ENCODE peak calls at places on chromosomes 16 and 17, in seven cellular contexts. I is ascending aorta; M is neural progenitor cell; K is OCI-LY7; J is HFF-Myc; V is adrenal gland; Q is effector memory CD4-positive, alpha-beta T cell. E is an unnamed sample.

GRCh38 chr17:44212507-44213402 is 6.7 kb downstream of the UBTF start:
- DNase-seq in I (no peak), M (no peak), K (no peak), J (no peak), V (no peak), Q (no peak), E (no peak)

GRCh38 chr17:35127751-35128514 is 6.5 kb downstream of the FNDC8 start:
- DNase-seq in I (no peak), M (no peak), K (no peak), J (peak), V (no peak), Q (no peak), E (peak)

GRCh38 chr16:17101646-17102045 is 369.1 kb downstream of the XYLT1 start:
- DNase-seq in I (no peak), M (peak), K (peak), J (no peak), V (no peak), Q (no peak), E (no peak)

GRCh38 chr16:60151987-60152386 is 1417.9 kb upstream of the GOT2 start:
- DNase-seq in I (no peak), M (no peak), K (no peak), J (no peak), V (no peak), Q (no peak), E (no peak)

GRCh38 chr17:57948169-57948554 is 7.0 kb downstream of the CUEDC1 start:
- DNase-seq in I (no peak), M (no peak), K (no peak), J (no peak), V (no peak), Q (no peak), E (no peak)

GRCh38 chr17:57486978-57487377 is 230.7 kb downstream of the MSI2 start:
- DNase-seq in I (no peak), M (no peak), K (no peak), J (no peak), V (no peak), Q (no peak), E (no peak)

GRCh38 chr17:81329279-81329926 is 34.3 kb upstream of the SLC38A10 start:
- DNase-seq in I (peak), M (peak), K (no peak), J (peak), V (peak), Q (no peak), E (peak)

GRCh38 chr17:73265646-73266640 is 4.3 kb upstream of the CPSF4L start:
- DNase-seq in I (no peak), M (no peak), K (no peak), J (no peak), V (no peak), Q (no peak), E (no peak)

GRCh38 chr17:77716289-77716929 is 242.1 kb upstream of the TNRC6C start:
- DNase-seq in I (no peak), M (peak), K (no peak), J (no peak), V (no peak), Q (no peak), E (no peak)

GRCh38 chr16:2235695-2236361 is 416 bp upstream of the DNASE1L2 start:
- DNase-seq in I (no peak), M (no peak), K (no peak), J (no peak), V (no peak), Q (no peak), E (no peak)

GRCh38 chr16:75789237-75789636 is 62.9 kb upstream of the CPHXL start:
- DNase-seq in I (no peak), M (peak), K (peak), J (peak), V (no peak), Q (no peak), E (no peak)

GRCh38 chr17:44006581-44007345 is 2.3 kb downstream of the NAGS start:
- DNase-seq in I (peak), M (peak), K (peak), J (peak), V (peak), Q (peak), E (peak)

GRCh38 chr17:53971361-53971760 is 148.6 kb downstream of the KIF2B start:
- DNase-seq in I (no peak), M (no peak), K (no peak), J (no peak), V (no peak), Q (no peak), E (no peak)

GRCh38 chr17:13079010-13079409 is 61.2 kb upstream of the ELAC2 start:
- DNase-seq in I (no peak), M (no peak), K (no peak), J (peak), V (no peak), Q (no peak), E (no peak)

GRCh38 chr16:26802965-26803364 is 263.8 kb upstream of the C16orf82 start:
- DNase-seq in I (no peak), M (no peak), K (no peak), J (no peak), V (no peak), Q (no peak), E (no peak)

GRCh38 chr16:88688013-88688778 is 1.9 kb upstream of the SNAI3 start:
- DNase-seq in I (no peak), M (peak), K (no peak), J (no peak), V (no peak), Q (no peak), E (peak)

GRCh38 chr17:81484195-81484979 is 28.2 kb downstream of the ACTG1 start:
- DNase-seq in I (peak), M (peak), K (peak), J (no peak), V (peak), Q (peak), E (peak)

DNA sequence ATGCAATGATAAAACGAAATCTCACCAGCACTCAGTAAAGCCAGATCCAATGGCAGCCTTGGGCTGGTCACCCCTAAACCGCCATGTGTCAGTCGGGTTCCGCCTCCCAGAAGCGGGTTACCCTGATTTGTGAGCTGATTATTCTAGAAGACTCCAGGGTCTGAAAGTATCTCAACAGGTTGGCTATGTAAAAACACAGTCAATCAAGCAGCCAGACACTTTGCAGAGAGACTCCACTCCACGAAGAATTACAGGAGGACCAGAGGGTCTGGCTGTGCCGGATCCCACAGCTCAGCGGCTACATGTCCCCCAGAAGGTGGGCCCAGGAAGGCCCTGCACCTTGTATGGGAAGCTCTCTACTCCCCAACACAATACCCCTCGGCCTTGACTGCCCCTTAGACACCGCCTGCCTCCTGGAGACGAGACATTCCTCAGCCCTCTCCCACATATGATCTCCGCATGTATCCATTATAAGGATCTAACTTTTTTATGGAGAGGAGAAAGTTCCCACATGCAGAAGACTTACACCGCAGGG is 23.3 kb downstream of the ZFHX3 start:
- DNase-seq in I (no peak), M (no peak), K (no peak), J (no peak), V (peak), Q (no peak), E (no peak)
- H3K4me3 ChIP-seq in I (no peak), M (no peak), K (no peak), J (no peak), V (no peak), Q (no peak), E (no peak)

GRCh38 chr16:4052801-4053662 is 63.2 kb downstream of the ADCY9 start:
- DNase-seq in I (no peak), M (no peak), K (no peak), J (no peak), V (peak), Q (no peak), E (peak)

GRCh38 chr16:4052096-4052495 is 64.1 kb downstream of the ADCY9 start:
- DNase-seq in I (no peak), M (no peak), K (no peak), J (no peak), V (peak), Q (no peak), E (no peak)

GRCh38 chr16:4051591-4051990 is 64.7 kb downstream of the ADCY9 start:
- DNase-seq in I (no peak), M (no peak), K (no peak), J (no peak), V (no peak), Q (no peak), E (no peak)

GRCh38 chr16:4055748-4056147 is 60.5 kb downstream of the ADCY9 start:
- DNase-seq in I (no peak), M (no peak), K (no peak), J (no peak), V (no peak), Q (no peak), E (no peak)

DNA sequence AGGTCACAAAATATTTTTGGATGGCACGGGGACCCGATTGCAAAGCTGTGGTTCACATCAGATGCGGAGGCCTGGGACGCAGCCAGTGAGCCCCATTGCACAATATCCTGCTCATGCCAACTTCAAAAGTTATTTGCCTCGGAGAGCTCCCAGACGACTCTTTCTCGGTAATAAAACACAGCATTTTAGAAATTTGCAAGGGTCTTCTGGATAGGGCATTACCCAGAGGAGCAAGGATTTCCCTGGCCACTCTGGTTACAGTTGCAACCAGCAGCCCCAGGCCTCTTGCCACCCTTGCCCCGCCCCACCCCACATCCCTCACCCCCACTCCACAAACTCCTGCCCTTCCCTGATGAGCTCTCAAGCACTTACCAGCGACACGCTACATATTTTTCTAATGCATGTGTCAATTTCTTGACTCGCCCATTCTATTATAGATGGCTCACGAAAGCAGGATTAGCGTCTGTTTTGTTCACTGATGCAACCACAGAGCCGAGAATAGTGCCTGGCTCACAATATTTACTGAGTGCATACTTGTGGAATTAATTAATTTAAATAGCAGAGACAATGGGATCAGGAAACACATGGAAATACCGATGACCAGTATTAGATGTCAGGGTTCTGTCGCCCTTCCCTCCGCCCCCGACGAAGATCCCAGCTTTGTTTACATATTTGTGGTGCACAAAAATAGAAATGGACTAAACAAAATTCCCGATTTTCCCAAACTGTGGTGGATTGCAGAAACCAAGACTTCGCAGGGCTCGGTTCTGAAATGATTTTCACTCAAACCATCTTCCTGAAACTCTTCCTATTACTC is 62.4 kb downstream of the ADCY9 start:
- DNase-seq in I (peak), M (no peak), K (no peak), J (peak), V (peak), Q (no peak), E (peak)
- H3K4me3 ChIP-seq in I (peak), M (no peak), K (no peak), J (peak), V (no peak), Q (no peak), E (peak)

GRCh38 chr17:32317353-32317752 is 24.6 kb downstream of the C17orf75 start:
- DNase-seq in I (no peak), M (no peak), K (no peak), J (no peak), V (no peak), Q (no peak), E (no peak)

GRCh38 chr17:32323046-32323445 is 18.9 kb downstream of the C17orf75 start:
- DNase-seq in I (no peak), M (no peak), K (no peak), J (no peak), V (no peak), Q (no peak), E (no peak)

GRCh38 chr17:32320847-32321246 is 21.1 kb downstream of the C17orf75 start:
- DNase-seq in I (no peak), M (no peak), K (no peak), J (no peak), V (no peak), Q (no peak), E (no peak)

GRCh38 chr17:32318071-32318470 is 23.9 kb downstream of the C17orf75 start:
- DNase-seq in I (no peak), M (no peak), K (no peak), J (no peak), V (no peak), Q (no peak), E (no peak)

DNA sequence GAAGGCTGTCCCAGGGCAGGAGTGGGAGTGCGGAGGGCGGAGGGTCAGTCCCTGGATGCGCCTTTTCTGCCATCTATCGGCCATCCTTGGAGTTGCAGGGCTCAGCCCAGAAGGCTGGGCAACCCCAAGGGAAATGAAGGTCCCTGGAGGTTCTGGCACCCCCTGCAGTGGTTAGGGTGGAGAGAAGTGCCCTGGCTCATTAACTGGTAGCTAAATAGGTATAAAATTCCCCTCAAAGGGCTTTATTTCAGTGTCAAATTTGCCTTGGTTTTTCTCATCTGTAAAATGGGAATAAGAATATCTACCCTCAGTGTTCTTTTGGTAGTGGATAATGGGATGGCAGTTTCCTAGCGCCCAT is 22.4 kb downstream of the C17orf75 start:
- DNase-seq in I (no peak), M (peak), K (peak), J (peak), V (peak), Q (peak), E (peak)
- H3K4me3 ChIP-seq in I (no peak), M (no peak), K (no peak), J (no peak), V (no peak), Q (no peak), E (no peak)

DNA sequence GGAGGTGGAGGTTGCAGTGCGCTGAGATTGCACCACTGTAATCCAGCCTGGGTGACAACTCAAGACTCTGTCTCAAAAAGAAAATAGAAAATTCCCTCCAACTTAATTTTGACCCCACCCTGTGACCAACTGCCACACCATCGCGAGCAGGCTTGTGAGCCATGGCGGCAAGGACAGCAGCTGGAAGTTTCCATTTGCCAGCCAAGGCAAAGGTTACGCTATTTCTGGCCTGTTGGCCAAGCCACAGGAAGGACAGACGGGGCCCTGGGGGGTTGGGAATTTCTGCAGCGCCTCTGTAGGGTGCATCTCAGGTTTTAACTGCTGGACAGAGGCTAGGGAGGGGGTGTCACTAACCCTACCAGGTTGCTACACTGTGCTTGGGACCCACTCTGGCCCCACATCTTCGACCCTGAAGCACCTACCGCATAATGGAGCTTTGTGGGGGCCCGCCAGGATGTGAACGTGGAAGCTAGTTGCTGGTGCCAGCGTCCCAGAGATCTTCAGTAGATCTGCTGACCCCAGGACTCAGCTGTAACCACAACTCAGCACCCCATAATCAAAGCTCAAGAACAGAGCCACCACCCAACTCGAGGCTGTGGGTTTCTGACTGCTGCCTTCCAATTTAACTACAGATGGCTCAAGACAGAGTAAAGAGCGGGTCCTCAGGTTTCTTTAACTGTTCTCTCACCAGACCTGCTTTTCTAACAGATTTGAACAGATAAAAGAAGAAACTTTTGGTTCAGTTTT is 11.0 kb downstream of the KIFC3 start:
- DNase-seq in I (no peak), M (no peak), K (no peak), J (no peak), V (peak), Q (no peak), E (peak)
- H3K4me3 ChIP-seq in I (no peak), M (no peak), K (no peak), J (no peak), V (no peak), Q (no peak), E (no peak)

GRCh38 chr16:19118938-19119431 is 5.2 kb downstream of the ITPRIPL2 start:
- DNase-seq in I (no peak), M (no peak), K (no peak), J (no peak), V (peak), Q (no peak), E (peak)

GRCh38 chr16:19116711-19117449 is 3.1 kb downstream of the ITPRIPL2 start:
- DNase-seq in I (no peak), M (no peak), K (peak), J (no peak), V (no peak), Q (no peak), E (no peak)

GRCh38 chr16:19115148-19116021 is 1.6 kb downstream of the ITPRIPL2 start:
- DNase-seq in I (no peak), M (no peak), K (no peak), J (no peak), V (no peak), Q (no peak), E (peak)

GRCh38 chr16:19123535-19124178 is 9.9 kb downstream of the ITPRIPL2 start:
- DNase-seq in I (no peak), M (no peak), K (no peak), J (no peak), V (peak), Q (no peak), E (no peak)

GRCh38 chr16:19119564-19119963 is 5.8 kb downstream of the ITPRIPL2 start:
- DNase-seq in I (no peak), M (no peak), K (peak), J (no peak), V (no peak), Q (no peak), E (no peak)
- H3K4me3 ChIP-seq in I (peak), M (no peak), K (peak), J (peak), V (peak), Q (no peak), E (peak)

DNA sequence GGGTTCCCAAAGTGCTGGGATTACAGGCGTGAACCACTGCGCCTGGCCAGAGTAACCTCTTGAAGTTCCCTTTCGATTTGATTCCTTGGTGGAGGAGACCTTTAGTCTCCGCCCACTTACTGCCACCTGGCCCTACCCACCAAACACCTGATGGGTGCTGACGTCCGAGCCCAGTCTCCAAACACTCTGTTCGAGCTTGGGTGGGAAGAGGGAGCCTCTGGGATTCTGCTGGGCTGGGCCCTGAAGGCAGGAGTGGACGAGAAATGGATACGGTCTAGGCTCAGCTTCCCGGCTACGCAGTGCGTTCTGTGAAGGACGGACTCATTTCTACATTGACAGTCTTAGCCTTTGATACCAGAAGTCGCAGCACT is 870 bp upstream of the ITGA3 start:
- DNase-seq in I (no peak), M (peak), K (no peak), J (no peak), V (peak), Q (peak), E (no peak)
- H3K4me3 ChIP-seq in I (peak), M (peak), K (peak), J (peak), V (peak), Q (peak), E (peak)

GRCh38 chr17:65229596-65229995 is 92.4 kb downstream of the RGS9 start:
- DNase-seq in I (no peak), M (no peak), K (no peak), J (no peak), V (no peak), Q (no peak), E (no peak)
- H3K4me3 ChIP-seq in I (no peak), M (no peak), K (no peak), J (no peak), V (no peak), Q (no peak), E (no peak)

DNA sequence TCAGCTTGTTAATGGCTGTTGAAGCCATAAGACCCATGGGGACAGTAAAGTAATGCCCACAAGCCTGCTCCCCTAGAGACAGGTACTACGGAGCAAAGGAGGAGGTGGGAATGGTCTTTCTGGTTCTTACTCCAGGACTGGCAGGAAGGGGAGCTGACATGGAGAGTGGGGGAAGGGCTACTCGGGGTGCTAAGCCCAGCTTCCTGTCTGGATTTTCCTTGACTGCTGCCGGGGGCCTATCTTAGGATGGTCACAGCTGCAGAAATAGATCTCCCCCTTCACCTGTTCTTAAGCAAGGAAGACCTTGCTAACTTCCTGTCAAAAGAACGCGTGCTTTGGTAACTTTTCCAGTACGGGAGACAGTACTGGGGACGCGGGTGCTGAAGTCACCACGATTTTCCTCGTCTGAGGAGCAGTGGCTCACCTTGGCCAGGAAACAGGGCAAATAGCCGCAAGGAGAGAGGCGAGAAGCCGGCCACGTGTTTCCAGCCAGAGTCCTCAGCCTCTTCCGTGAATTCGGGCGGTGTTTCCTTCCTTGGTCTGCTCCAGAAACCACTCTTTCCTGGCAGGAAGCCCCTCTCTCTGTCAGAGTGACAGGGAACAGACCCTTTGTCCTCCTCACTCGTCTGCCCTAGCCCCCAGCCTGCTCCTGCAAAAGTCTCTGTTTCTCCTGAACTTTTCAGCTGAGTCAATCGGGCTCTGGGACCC is 656 bp upstream of the PRR29 start:
- DNase-seq in I (no peak), M (peak), K (no peak), J (no peak), V (peak), Q (no peak), E (no peak)
- H3K4me3 ChIP-seq in I (peak), M (peak), K (peak), J (peak), V (peak), Q (peak), E (peak)

E was measured in right cardiac atrium.